ENCODE peak calls at places on chromosomes 13 and 19, in six cellular contexts. H is breast epithelium, E is A549, B is HCT116, G is uterus, Z is transverse colon. N is an unnamed sample.

GRCh38 chr13:77896536-77896935 is 22.1 kb downstream of the EDNRB start:
- DNase-seq in B (no peak), G (peak), Z (no peak), H (no peak), E (no peak), N (peak)

GRCh38 chr13:35866801-35867200 is 264.4 kb downstream of the DCLK1 start:
- DNase-seq in G (no peak), B (no peak), Z (no peak), H (no peak), E (no peak), N (no peak)

GRCh38 chr13:67353891-67354459 is 123.8 kb upstream of the PCDH9 start:
- DNase-seq in E (no peak), Z (no peak), G (no peak), H (no peak), B (no peak), N (no peak)

GRCh38 chr13:97353927-97354326 is 80.0 kb upstream of the RAP2A start:
- DNase-seq in Z (no peak), E (no peak), H (no peak), G (no peak), B (no peak), N (no peak)

GRCh38 chr19:29318581-29318980 is 105.6 kb upstream of the UQCRFS1 start:
- DNase-seq in B (no peak), H (no peak), G (no peak), E (no peak), Z (no peak), N (no peak)

GRCh38 chr19:49560358-49560900 is 19.9 kb downstream of the NOSIP start:
- DNase-seq in Z (peak), B (no peak), G (no peak), H (no peak), E (no peak), N (peak)

GRCh38 chr13:69077267-69077666 is 1030.4 kb upstream of the ATXN8OS start:
- DNase-seq in Z (no peak), E (no peak), B (no peak), G (no peak), H (no peak), N (no peak)

GRCh38 chr13:24763596-24764275 is at the start of gene RNF17:
- DNase-seq in H (no peak), G (no peak), E (no peak), Z (no peak), B (no peak), N (no peak)

GRCh38 chr13:72886272-72887062 is 104.5 kb downstream of the PIBF1 start:
- DNase-seq in E (no peak), G (no peak), B (no peak), H (no peak), Z (no peak), N (no peak)

GRCh38 chr19:6498294-6499036 is 3.6 kb downstream of the TUBB4A start:
- DNase-seq in Z (no peak), E (no peak), B (no peak), H (no peak), G (no peak), N (no peak)

GRCh38 chr13:94178625-94179244 is 300.7 kb downstream of the DCT start:
- DNase-seq in B (no peak), H (no peak), E (no peak), Z (no peak), G (no peak), N (no peak)

GRCh38 chr13:112842931-112843391 is 126.1 kb upstream of the MCF2L start:
- DNase-seq in Z (no peak), G (no peak), H (no peak), B (no peak), E (no peak), N (no peak)

GRCh38 chr19:28130066-28130511 is 1082.9 kb downstream of the UQCRFS1 start:
- DNase-seq in B (no peak), E (no peak), H (no peak), G (no peak), Z (no peak), N (no peak)

GRCh38 chr19:6862673-6863078 is 24.7 kb upstream of the ADGRE1 start:
- DNase-seq in G (peak), B (peak), E (peak), Z (peak), H (peak), N (peak)

GRCh38 chr19:53989600-53990533 is 1.6 kb upstream of the CACNG6 start:
- DNase-seq in G (no peak), E (peak), H (no peak), Z (no peak), B (no peak), N (no peak)

GRCh38 chr19:10292206-10292788 is 2.5 kb downstream of the ICAM5 start:
- DNase-seq in Z (peak), H (peak), B (peak), G (peak), E (peak), N (peak)

DNA sequence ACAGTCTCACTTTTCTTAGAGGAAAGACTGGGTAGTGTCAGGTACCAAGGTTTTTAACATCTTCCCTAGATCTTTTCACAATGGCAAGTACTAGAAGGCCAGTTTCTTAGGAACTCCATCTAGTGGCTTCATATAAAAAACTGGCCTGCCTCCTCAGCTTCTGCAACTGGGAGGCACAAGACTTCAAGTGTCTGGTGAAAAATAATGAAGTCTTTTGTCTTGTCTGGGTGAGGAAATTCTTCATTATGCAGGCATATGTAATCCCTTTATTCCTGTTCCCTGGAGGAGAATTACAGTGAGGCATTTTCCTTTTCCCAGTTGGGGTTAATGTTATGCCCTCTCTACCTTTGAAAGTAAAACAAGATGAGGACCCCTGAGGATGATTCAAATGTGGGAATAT is 300.5 kb downstream of the NALCN start:
- DNase-seq in E (peak), Z (no peak), B (no peak), G (no peak), H (no peak), N (no peak)
- TF ChIP-seq CTCF in E (no peak), Z (no peak), B (no peak), G (no peak), H (no peak), N (no peak)

DNA sequence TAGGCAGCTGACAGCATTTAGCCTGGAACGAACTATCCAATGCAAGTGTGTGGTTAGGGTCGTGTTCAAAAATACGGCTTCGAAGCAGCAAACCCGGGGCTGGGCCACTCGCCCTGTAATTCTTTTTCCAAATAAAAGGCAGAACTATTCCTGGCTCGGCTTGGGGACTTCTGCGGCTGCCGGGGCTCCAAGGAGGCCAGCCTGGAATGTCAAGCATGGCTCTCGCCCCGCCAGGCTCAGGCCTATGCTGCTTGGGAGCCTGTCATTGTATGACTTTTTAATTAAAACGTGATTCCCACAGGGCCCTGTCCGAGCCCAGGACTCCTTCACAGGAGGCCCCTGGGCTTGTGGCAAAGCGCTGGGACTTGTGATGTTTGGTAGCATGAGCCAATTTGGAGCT is 51.6 kb upstream of the KLF2 start:
- DNase-seq in H (no peak), E (no peak), B (no peak), G (peak), Z (no peak), N (peak)
- H3K27ac ChIP-seq in H (peak), E (no peak), B (no peak), G (peak), Z (peak), N (peak)

DNA sequence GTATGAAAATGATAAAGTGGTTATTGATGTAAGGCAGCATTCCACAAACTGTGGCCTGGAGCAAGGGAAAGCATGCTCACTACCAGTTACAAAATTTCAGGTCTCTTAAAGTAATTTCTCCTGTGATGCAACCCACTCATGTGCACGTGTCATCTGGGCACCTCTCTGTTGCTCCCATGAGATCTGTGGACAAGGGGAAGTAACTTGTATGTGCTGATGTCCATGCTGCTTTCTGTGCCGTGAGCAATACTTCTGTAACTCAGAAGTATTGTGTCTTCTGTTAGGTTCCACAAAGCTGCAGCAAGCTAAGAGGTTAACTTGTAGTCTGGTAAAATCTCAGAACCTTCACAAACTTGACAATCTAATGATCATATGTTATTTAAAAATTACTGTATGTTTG is 930.0 kb upstream of the SLITRK6 start:
- DNase-seq in G (no peak), H (no peak), Z (no peak), B (no peak), E (no peak), N (no peak)
- TF ChIP-seq POLR2A in G (no peak), H (no peak), Z (no peak), B (no peak), E (no peak), N (no peak)

DNA sequence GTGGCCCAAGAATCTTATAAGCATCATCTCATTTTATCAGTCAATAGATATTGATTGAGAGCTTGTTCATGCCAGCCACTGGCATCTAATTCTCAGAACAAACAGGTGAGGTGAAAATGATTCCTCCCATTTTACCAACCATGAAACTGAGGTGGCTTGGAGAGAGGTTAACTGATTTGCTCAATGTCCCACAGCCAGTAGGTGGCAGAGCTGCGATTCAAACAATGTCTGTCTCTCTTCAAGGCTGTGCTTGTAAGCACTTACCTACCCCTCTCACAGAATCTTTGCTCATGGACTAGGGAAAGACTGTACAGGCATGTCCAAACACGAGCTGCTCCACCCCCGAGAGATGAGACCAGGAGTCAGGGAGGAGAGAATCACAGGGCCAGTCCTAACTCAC is 21.5 kb upstream of the GSX1 start:
- DNase-seq in G (no peak), E (peak), B (peak), Z (peak), H (no peak), N (peak)
- TF ChIP-seq CTCF in G (no peak), E (peak), B (peak), Z (peak), H (no peak), N (peak)

DNA sequence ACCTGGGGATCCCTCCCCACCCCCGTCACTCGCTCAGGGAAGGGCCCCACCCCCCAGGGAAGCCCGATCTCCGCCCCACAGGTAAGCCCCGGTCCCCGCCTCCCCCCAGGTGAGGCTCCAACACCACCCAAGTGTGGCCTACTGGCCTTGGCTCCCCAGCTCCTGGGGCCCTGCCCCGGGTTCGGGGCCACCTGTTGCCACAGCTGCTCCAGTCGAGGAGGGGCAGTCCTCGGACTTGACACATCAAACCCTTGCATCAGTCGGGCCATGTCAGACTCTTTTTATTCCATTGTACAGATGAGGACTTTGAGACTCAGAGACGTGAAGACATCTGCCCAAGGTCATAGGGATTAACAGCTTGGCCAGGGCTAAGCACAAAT is 514 bp downstream of the CC2D1A start:
- DNase-seq in G (no peak), Z (peak), H (no peak), E (no peak), B (no peak), N (peak)
- H3K27ac ChIP-seq in G (peak), Z (peak), H (peak), E (peak), B (peak), N (peak)

GRCh38 chr19:36115453-36116343 is at the start of gene TBCB:
- DNase-seq in B (no peak), Z (peak), G (no peak), H (peak), E (peak), N (no peak)
- TF ChIP-seq POLR2A in B (no peak), Z (peak), G (peak), H (no peak), E (peak), N (no peak)

DNA sequence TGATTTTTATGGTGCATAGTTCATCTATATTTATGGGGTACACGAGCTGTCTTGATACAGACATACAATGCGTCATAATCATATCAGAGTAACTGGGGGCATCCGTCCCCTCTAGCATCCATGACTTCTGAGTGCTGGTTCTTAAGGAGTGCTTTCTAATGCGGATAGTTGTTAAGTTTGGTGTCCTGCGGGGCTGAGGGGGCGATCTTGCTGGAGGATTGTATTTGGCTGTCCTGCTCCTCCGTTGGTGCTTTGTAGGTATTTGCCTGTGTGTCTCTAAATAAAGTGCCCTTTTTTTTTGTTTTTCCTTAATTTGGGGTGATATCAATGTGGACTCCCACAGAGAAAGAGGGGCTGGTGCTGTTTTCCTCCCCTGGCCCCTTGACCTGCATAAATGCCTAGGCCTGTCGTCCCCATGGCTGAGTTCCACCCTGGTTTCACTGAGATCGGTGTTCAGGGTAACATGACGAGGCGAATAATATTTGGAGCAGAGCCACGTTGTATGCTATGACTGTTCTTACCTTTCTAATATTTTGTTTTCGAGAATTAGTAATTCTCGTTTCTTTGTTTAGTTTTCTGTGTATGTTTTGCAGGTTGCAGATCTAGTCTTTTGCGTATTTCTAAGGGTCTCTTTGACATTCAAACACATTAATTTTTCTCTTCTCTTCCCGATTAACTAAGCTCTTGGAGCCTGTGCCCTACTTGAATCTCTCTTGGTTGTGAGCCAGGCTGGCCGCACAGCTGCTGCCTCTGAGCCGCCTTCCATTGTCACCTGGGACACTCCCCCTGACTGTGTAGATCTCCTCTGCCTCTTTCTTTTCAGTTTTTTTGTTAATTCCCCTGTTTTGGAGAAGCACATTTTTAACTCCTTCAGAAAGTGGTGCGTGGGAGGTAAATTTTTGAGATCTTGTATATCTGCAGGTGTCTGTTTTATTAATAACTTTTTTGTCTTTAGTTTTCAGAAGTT is 100.3 kb downstream of the ARHGEF7 start:
- DNase-seq in G (no peak), H (no peak), B (no peak), Z (no peak), E (no peak), N (peak)
- TF ChIP-seq CTCF in G (no peak), H (no peak), B (no peak), Z (no peak), E (no peak), N (no peak)

DNA sequence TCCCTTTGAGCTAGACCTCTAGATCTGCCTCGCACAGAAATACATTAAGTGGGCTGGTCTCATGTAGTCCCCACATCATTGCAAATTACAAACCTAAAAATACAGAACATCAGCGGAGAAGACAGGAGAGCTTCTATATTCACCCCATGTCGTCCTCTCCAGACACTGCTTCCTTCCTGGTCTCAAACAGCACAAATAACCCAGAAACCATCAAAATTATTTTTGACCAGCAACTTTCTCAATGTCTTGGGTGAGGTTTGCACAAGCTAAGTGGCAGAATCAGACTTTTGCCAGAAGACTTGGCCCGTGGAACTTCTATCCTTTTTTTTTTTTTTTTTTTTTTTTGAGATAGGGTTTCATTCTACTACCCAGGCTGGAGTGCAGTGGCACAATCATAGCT is 28.2 kb downstream of the CLEC17A start:
- DNase-seq in E (no peak), B (no peak), H (no peak), Z (no peak), G (no peak), N (no peak)
- H3K27ac ChIP-seq in E (no peak), B (no peak), H (no peak), Z (no peak), G (no peak), N (no peak)

GRCh38 chr19:35722897-35723296 is 5.1 kb downstream of the KMT2B start:
- DNase-seq in G (no peak), B (no peak), Z (no peak), H (no peak), E (no peak), N (no peak)
- TF ChIP-seq POLR2A in G (no peak), B (no peak), Z (no peak), H (no peak), E (no peak), N (no peak)

GRCh38 chr19:2540646-2541454 is 64.9 kb downstream of the GADD45B start:
- DNase-seq in Z (peak), H (peak), B (peak), G (peak), E (peak), N (peak)
- TF ChIP-seq CTCF in Z (peak), H (peak), B (no peak), G (peak), E (no peak), N (peak)

N was measured in body of pancreas.